ENCODE peak calls at places on chromosomes 1 and 21, in eight cellular contexts. C is tibial artery, W is mammary epithelial cell, O is HFF-Myc, S is activated gamma-delta T cell, A is RWPE1, N is NCI-H2171 treated with DMSO at 0.1 percent for 48 hours, M is NCI-H1105. P is an unnamed sample.

GRCh38 chr1:222464841-222465210 is 83.1 kb downstream of the HHIPL2 start:
- DNase-seq in C (peak; percentile 72), W (no peak), O (peak; percentile 43), S (no peak), A (peak; percentile 28), N (peak; percentile 39), M (no peak), P (peak; percentile 67)

GRCh38 chr1:227010645-227011044 is 70.6 kb downstream of the COQ8A start:
- DNase-seq in C (no peak), W (no peak), O (no peak), S (no peak), A (no peak), N (no peak), M (no peak), P (no peak)

GRCh38 chr1:202234331-202235002 is 40.9 kb downstream of the LGR6 start:
- DNase-seq in C (peak; percentile 13), W (no peak), O (no peak), S (no peak), A (no peak), N (no peak), M (no peak), P (no peak)

GRCh38 chr1:9774744-9775679 is 48.8 kb downstream of the CLSTN1 start:
- DNase-seq in C (peak; percentile 24), W (no peak), O (no peak), S (no peak), A (no peak), N (no peak), M (no peak), P (peak; percentile 54)

GRCh38 chr21:36639769-36640168 is 59.1 kb upstream of the SIM2 start:
- DNase-seq in C (no peak), W (no peak), O (no peak), S (no peak), A (no peak), N (peak; percentile 19), M (no peak), P (no peak)

GRCh38 chr1:4053160-4053748 is 153.2 kb upstream of the C1orf174 start:
- DNase-seq in C (peak; percentile 40), W (no peak), O (no peak), S (no peak), A (no peak), N (no peak), M (no peak), P (no peak)

GRCh38 chr1:116472431-116472961 is 98.3 kb downstream of the CD58 start:
- DNase-seq in C (no peak), W (no peak), O (no peak), S (no peak), A (no peak), N (peak; percentile 87), M (no peak), P (no peak)

GRCh38 chr1:53475661-53476060 is 16.5 kb downstream of the DMRTB1 start:
- DNase-seq in C (peak; percentile 16), W (no peak), O (no peak), S (no peak), A (no peak), N (no peak), M (no peak), P (no peak)

GRCh38 chr1:23776198-23776597 is 2.0 kb upstream of the PITHD1 start:
- DNase-seq in C (no peak), W (no peak), O (no peak), S (no peak), A (no peak), N (no peak), M (no peak), P (no peak)

GRCh38 chr1:82225407-82226197 is 424.9 kb downstream of the ADGRL2 start:
- DNase-seq in C (no peak), W (peak; percentile 77), O (no peak), S (no peak), A (peak; percentile 44), N (peak; percentile 33), M (peak; percentile 95), P (no peak)

GRCh38 chr1:25793585-25794170 is 6.3 kb upstream of the SELENON start:
- DNase-seq in C (no peak), W (no peak), O (no peak), S (no peak), A (no peak), N (no peak), M (no peak), P (no peak)

GRCh38 chr1:152513081-152513480 is 1.2 kb upstream of the CRCT1 start:
- DNase-seq in C (no peak), W (no peak), O (no peak), S (no peak), A (no peak), N (no peak), M (no peak), P (no peak)

GRCh38 chr1:220828211-220828553 is 41.5 kb downstream of the MTARC1 start:
- DNase-seq in C (no peak), W (no peak), O (no peak), S (no peak), A (no peak), N (no peak), M (no peak), P (no peak)

GRCh38 chr21:17454315-17455027 is 58.4 kb upstream of the CXADR start:
- DNase-seq in C (no peak), W (peak; percentile 88), O (peak; percentile 89), S (no peak), A (peak; percentile 49), N (peak; percentile 68), M (no peak), P (no peak)

GRCh38 chr1:10387611-10388386 is 11.1 kb upstream of the PGD start:
- DNase-seq in C (peak; percentile 70), W (peak; percentile 41), O (no peak), S (no peak), A (peak; percentile 14), N (peak; percentile 45), M (no peak), P (peak; percentile 67)

GRCh38 chr1:205456868-205457724 is 1.3 kb upstream of the BLACAT1 start:
- DNase-seq in C (no peak), W (no peak), O (no peak), S (no peak), A (no peak), N (peak; percentile 61), M (peak; percentile 72), P (no peak)

GRCh38 chr1:237205400-237206064 is 163.5 kb downstream of the RYR2 start:
- DNase-seq in C (no peak), W (no peak), O (no peak), S (no peak), A (no peak), N (no peak), M (no peak), P (peak; percentile 70)

GRCh38 chr1:192826791-192827477 is 18.1 kb downstream of the RGS2 start:
- DNase-seq in C (no peak), W (peak; percentile 35), O (peak; percentile 52), S (no peak), A (peak; percentile 20), N (no peak), M (no peak), P (no peak)

GRCh38 chr1:41811978-41812852 is 106.5 kb downstream of the HIVEP3 start:
- DNase-seq in C (no peak), W (peak; percentile 59), O (peak; percentile 87), S (no peak), A (peak; percentile 65), N (peak; percentile 54), M (peak; percentile 38), P (no peak)

GRCh38 chr1:205600085-205600484 is 31.7 kb downstream of the ELK4 start:
- DNase-seq in C (no peak), W (peak; percentile 77), O (no peak), S (no peak), A (peak; percentile 75), N (no peak), M (no peak), P (no peak)

GRCh38 chr1:53576381-53576801 is 117.2 kb downstream of the DMRTB1 start:
- DNase-seq in C (peak; percentile 31), W (no peak), O (no peak), S (no peak), A (no peak), N (peak; percentile 24), M (no peak), P (peak; percentile 56)

GRCh38 chr1:66932291-66932690 is 7.5 kb downstream of the MIER1 start:
- DNase-seq in C (no peak), W (no peak), O (no peak), S (no peak), A (no peak), N (no peak), M (no peak), P (no peak)